ENCODE peak calls at places on chromosomes 6 and 20, in nine cellular contexts. Y is IMR-90; J is stimulated activated CD8-positive, alpha-beta memory T cell treated with anti-CD3 and anti-CD28 coated beads, Interleukin-7, amount 100 ng/mL, for 48 hours; L is iris pigment epithelial cell; F is neuronal stem cell; M is T-cell; Q is heart right ventricle; X is T-helper 1 cell; S is stimulated activated CD4-positive, alpha-beta T cell treated with anti-CD3 and anti-CD28 coated beads, Interleukin-12 subunit alpha, Interleukin-12 subunit beta, amount 100 ng/mL, for 24 hours. P is an unnamed sample.

GRCh38 chr6:44057931-44058616 is 69.2 kb downstream of the MRPL14 start:
- DNase-seq in Y (peak), J (no peak), L (no peak), F (no peak), M (no peak), Q (no peak), X (no peak), S (no peak), P (no peak)

GRCh38 chr6:17710331-17710730 is 3.6 kb upstream of the NUP153 start:
- DNase-seq in Y (peak), J (no peak), L (peak), F (no peak), M (no peak), Q (no peak), X (no peak), S (no peak), P (no peak)

GRCh38 chr20:63453029-63453523 is 19.4 kb downstream of the KCNQ2 start:
- DNase-seq in Y (no peak), J (no peak), L (no peak), F (no peak), M (no peak), Q (no peak), X (no peak), S (no peak), P (no peak)

GRCh38 chr20:24672181-24672880 is 202.9 kb downstream of the SYNDIG1 start:
- DNase-seq in Y (no peak), J (no peak), L (peak), F (no peak), M (no peak), Q (no peak), X (no peak), S (no peak), P (no peak)

GRCh38 chr6:12198851-12199250 is 91.3 kb upstream of the EDN1 start:
- DNase-seq in Y (no peak), J (no peak), L (no peak), F (no peak), M (no peak), Q (no peak), X (no peak), S (no peak), P (no peak)

GRCh38 chr20:53735536-53736050 is 142.0 kb upstream of the ZNF217 start:
- DNase-seq in Y (peak), J (no peak), L (peak), F (no peak), M (no peak), Q (no peak), X (no peak), S (no peak), P (no peak)

GRCh38 chr6:152273638-152274037 is 363.5 kb downstream of the SYNE1 start:
- DNase-seq in Y (no peak), J (no peak), L (peak), F (peak), M (no peak), Q (no peak), X (no peak), S (no peak), P (no peak)

GRCh38 chr6:42374027-42374669 is 77.6 kb downstream of the TRERF1 start:
- DNase-seq in Y (no peak), J (no peak), L (no peak), F (no peak), M (no peak), Q (no peak), X (no peak), S (no peak), P (no peak)

GRCh38 chr6:126063512-126064146 is 77.3 kb downstream of the TRMT11 start:
- DNase-seq in Y (peak), J (no peak), L (peak), F (no peak), M (no peak), Q (no peak), X (no peak), S (no peak), P (no peak)

GRCh38 chr6:45607818-45608217 is 230.1 kb upstream of the SUPT3H start:
- DNase-seq in Y (peak), J (no peak), L (no peak), F (no peak), M (no peak), Q (no peak), X (no peak), S (no peak), P (no peak)

GRCh38 chr6:157083343-157083742 is 240.0 kb downstream of the TMEM242 start:
- DNase-seq in Y (no peak), J (no peak), L (no peak), F (no peak), M (no peak), Q (no peak), X (no peak), S (no peak), P (no peak)

GRCh38 chr6:43383021-43383667 is 13.7 kb upstream of the ZNF318 start:
- DNase-seq in Y (peak), J (no peak), L (peak), F (no peak), M (no peak), Q (no peak), X (no peak), S (no peak), P (no peak)

GRCh38 chr20:371755-372542 is 8.6 kb upstream of the TRIB3 start:
- DNase-seq in Y (peak), J (no peak), L (peak), F (no peak), M (no peak), Q (peak), X (no peak), S (no peak), P (peak)

GRCh38 chr6:151502499-151502898 is 8.7 kb downstream of the CCDC170 start:
- DNase-seq in Y (peak), J (no peak), L (peak), F (no peak), M (no peak), Q (no peak), X (no peak), S (no peak), P (no peak)

GRCh38 chr20:2246081-2246491 is 49.7 kb upstream of the TGM3 start:
- DNase-seq in Y (no peak), J (no peak), L (no peak), F (peak), M (no peak), Q (no peak), X (no peak), S (no peak), P (no peak)

GRCh38 chr6:91713911-91714310 is 1127.0 kb upstream of the MAP3K7 start:
- DNase-seq in Y (peak), J (no peak), L (peak), F (no peak), M (no peak), Q (no peak), X (no peak), S (no peak), P (no peak)

GRCh38 chr20:1825492-1825891 is 69.7 kb upstream of the SIRPA start:
- DNase-seq in Y (peak), J (no peak), L (peak), F (no peak), M (no peak), Q (no peak), X (no peak), S (no peak), P (no peak)

GRCh38 chr6:144104898-144105487 is 9.6 kb upstream of the SF3B5 start:
- DNase-seq in Y (peak), J (no peak), L (peak), F (peak), M (no peak), Q (peak), X (no peak), S (no peak), P (no peak)

GRCh38 chr6:11279213-11279780 is 46.8 kb upstream of the NEDD9 start:
- DNase-seq in Y (peak), J (no peak), L (no peak), F (no peak), M (no peak), Q (no peak), X (no peak), S (no peak), P (no peak)

GRCh38 chr20:25750765-25751696 is 54.4 kb upstream of the ZNF337 start:
- DNase-seq in Y (peak), J (no peak), L (peak), F (no peak), M (peak), Q (peak), X (peak), S (peak), P (no peak)

GRCh38 chr6:30227763-30228487 is 14.7 kb upstream of the TRIM26 start:
- DNase-seq in Y (no peak), J (no peak), L (no peak), F (no peak), M (no peak), Q (no peak), X (no peak), S (no peak), P (no peak)

GRCh38 chr20:57109151-57109953 is 157.1 kb downstream of the BMP7 start:
- DNase-seq in Y (no peak), J (no peak), L (no peak), F (no peak), M (no peak), Q (no peak), X (no peak), S (no peak), P (no peak)

GRCh38 chr20:11777861-11778570 is 139.7 kb upstream of the BTBD3 start:
- DNase-seq in Y (peak), J (no peak), L (peak), F (no peak), M (no peak), Q (no peak), X (no peak), S (no peak), P (no peak)

GRCh38 chr6:107348224-107348623 is 111.1 kb downstream of the PDSS2 start:
- DNase-seq in Y (peak), J (no peak), L (peak), F (no peak), M (no peak), Q (no peak), X (no peak), S (no peak), P (no peak)

GRCh38 chr20:48614593-48615274 is 213.1 kb downstream of the PREX1 start:
- DNase-seq in Y (no peak), J (no peak), L (no peak), F (no peak), M (no peak), Q (no peak), X (no peak), S (no peak), P (no peak)

GRCh38 chr20:62900052-62900691 is 26.1 kb downstream of the DIDO1 start:
- DNase-seq in Y (peak), J (no peak), L (peak), F (peak), M (peak), Q (peak), X (peak), S (peak), P (peak)

GRCh38 chr6:33886673-33887144 is 82.9 kb upstream of the MLN start:
- DNase-seq in Y (peak), J (no peak), L (peak), F (no peak), M (no peak), Q (peak), X (no peak), S (no peak), P (no peak)

GRCh38 chr6:32152414-32153251 is 894 bp upstream of the PRRT1 start:
- DNase-seq in Y (peak), J (no peak), L (peak), F (no peak), M (no peak), Q (no peak), X (no peak), S (no peak), P (no peak)

GRCh38 chr20:43942661-43943285 is 28.1 kb downstream of the TOX2 start:
- DNase-seq in Y (peak), J (no peak), L (peak), F (no peak), M (no peak), Q (no peak), X (no peak), S (no peak), P (no peak)

GRCh38 chr20:25227317-25227831 is 20.5 kb upstream of the PYGB start:
- DNase-seq in Y (peak), J (no peak), L (peak), F (no peak), M (no peak), Q (peak), X (no peak), S (no peak), P (no peak)

GRCh38 chr6:129901910-129902309 is 40.8 kb upstream of the TMEM244 start:
- DNase-seq in Y (peak), J (no peak), L (peak), F (no peak), M (no peak), Q (no peak), X (no peak), S (no peak), P (no peak)

GRCh38 chr20:35942243-35942642 is 12.1 kb downstream of the SCAND1 start:
- DNase-seq in Y (no peak), J (no peak), L (no peak), F (peak), M (no peak), Q (no peak), X (no peak), S (no peak), P (no peak)

P was measured in NCI-H1930.